ENCODE peak calls at places on chromosomes 1 and 21, in seven cellular contexts. S is uterus, G is SHP77, L is fibroblast of the conjunctiva, J is EL, Z is GM06990, X is SK-MEL-5. Y is an unnamed sample.

GRCh38 chr1:53107570-53108322 is 34.7 kb downstream of the SLC1A7 start:
- DNase-seq in S (no peak), J (peak; percentile 93), L (no peak), X (no peak), Z (no peak), G (peak; percentile 50), Y (no peak)

GRCh38 chr21:26966978-26967913 is at the start of gene ADAMTS5:
- DNase-seq in Z (no peak), J (peak; percentile 91), G (no peak), X (peak; percentile 5), S (peak; percentile 68), L (no peak), Y (no peak)

GRCh38 chr1:237054313-237054712 is 12.3 kb downstream of the RYR2 start:
- DNase-seq in X (no peak), Z (no peak), J (no peak), S (no peak), G (no peak), L (no peak), Y (no peak)

GRCh38 chr1:243233908-243234307 is 21.2 kb downstream of the CEP170 start:
- DNase-seq in Z (no peak), L (peak; percentile 43), J (peak; percentile 48), X (no peak), S (no peak), G (no peak), Y (no peak)

GRCh38 chr1:93605812-93606512 is 75.7 kb downstream of the BCAR3 start:
- DNase-seq in G (no peak), J (peak; percentile 91), S (no peak), Z (no peak), X (peak; percentile 54), L (peak; percentile 83), Y (no peak)

GRCh38 chr1:46819335-46819734 is 20.5 kb downstream of the CYP4B1 start:
- DNase-seq in Z (no peak), X (no peak), L (no peak), S (no peak), G (no peak), J (no peak), Y (no peak)

GRCh38 chr1:15654091-15654690 is 29.9 kb upstream of the PLEKHM2 start:
- DNase-seq in L (no peak), S (no peak), J (no peak), G (no peak), X (no peak), Z (no peak), Y (no peak)

GRCh38 chr1:31585736-31586365 is 9.5 kb downstream of the TINAGL1 start:
- DNase-seq in S (no peak), J (no peak), L (no peak), X (no peak), Z (no peak), G (no peak), Y (no peak)

GRCh38 chr1:104195395-104195794 is 445.7 kb downstream of the AMY1C start:
- DNase-seq in L (no peak), J (no peak), G (peak; percentile 2), S (no peak), X (no peak), Z (no peak), Y (no peak)

Y was measured in C1 segment of cervical spinal cord.